ENCODE peak calls at places on chromosomes 2 and 18, in ten cellular contexts. One of them, this sample, is unnamed.

GRCh38 chr2:106841886-106842645 is 43.9 kb downstream of the ST6GAL2 start:
- DNase-seq in AG04449: no peak
- DNase-seq in NCI-H1417: peak
- DNase-seq in dorsolateral prefrontal cortex: no peak
- DNase-seq in naive thymus-derived CD8-positive, alpha-beta T cell: no peak
- DNase-seq in stimulated activated CD4-positive, alpha-beta T cell treated with anti-CD3 and anti-CD28 coated beads, Interleukin-15, amount 100 ng/mL, for 24 hours: no peak
- DNase-seq in T-cell: no peak
- DNase-seq in activated CD4-positive, alpha-beta T cell treated with anti-CD3 and anti-CD28 coated beads, Interleukin-2, amount 50 U/mL, for 1 hour: no peak
- DNase-seq in left cardiac atrium: no peak
- DNase-seq in GM19239: no peak
- DNase-seq in this sample: no peak

GRCh38 chr2:64489081-64489761 is 34.9 kb upstream of the AFTPH start:
- DNase-seq in AG04449: no peak
- DNase-seq in NCI-H1417: no peak
- DNase-seq in dorsolateral prefrontal cortex: no peak
- DNase-seq in naive thymus-derived CD8-positive, alpha-beta T cell: no peak
- DNase-seq in stimulated activated CD4-positive, alpha-beta T cell treated with anti-CD3 and anti-CD28 coated beads, Interleukin-15, amount 100 ng/mL, for 24 hours: no peak
- DNase-seq in T-cell: no peak
- DNase-seq in activated CD4-positive, alpha-beta T cell treated with anti-CD3 and anti-CD28 coated beads, Interleukin-2, amount 50 U/mL, for 1 hour: no peak
- DNase-seq in left cardiac atrium: no peak
- DNase-seq in GM19239: no peak
- DNase-seq in this sample: no peak

GRCh38 chr2:34096552-34097171 is 497.6 kb upstream of the FAM98A start:
- DNase-seq in AG04449: peak
- DNase-seq in NCI-H1417: peak
- DNase-seq in dorsolateral prefrontal cortex: peak
- DNase-seq in naive thymus-derived CD8-positive, alpha-beta T cell: peak
- DNase-seq in stimulated activated CD4-positive, alpha-beta T cell treated with anti-CD3 and anti-CD28 coated beads, Interleukin-15, amount 100 ng/mL, for 24 hours: peak
- DNase-seq in T-cell: no peak
- DNase-seq in activated CD4-positive, alpha-beta T cell treated with anti-CD3 and anti-CD28 coated beads, Interleukin-2, amount 50 U/mL, for 1 hour: peak
- DNase-seq in left cardiac atrium: peak
- DNase-seq in GM19239: peak
- DNase-seq in this sample: peak

GRCh38 chr2:158732573-158733429 is 62.3 kb upstream of the DAPL1 start:
- DNase-seq in AG04449: no peak
- DNase-seq in NCI-H1417: no peak
- DNase-seq in dorsolateral prefrontal cortex: no peak
- DNase-seq in naive thymus-derived CD8-positive, alpha-beta T cell: no peak
- DNase-seq in stimulated activated CD4-positive, alpha-beta T cell treated with anti-CD3 and anti-CD28 coated beads, Interleukin-15, amount 100 ng/mL, for 24 hours: no peak
- DNase-seq in T-cell: no peak
- DNase-seq in activated CD4-positive, alpha-beta T cell treated with anti-CD3 and anti-CD28 coated beads, Interleukin-2, amount 50 U/mL, for 1 hour: no peak
- DNase-seq in left cardiac atrium: no peak
- DNase-seq in GM19239: no peak
- DNase-seq in this sample: no peak

GRCh38 chr2:73202156-73203054 is at the start of gene NOTO:
- DNase-seq in AG04449: no peak
- DNase-seq in NCI-H1417: peak
- DNase-seq in dorsolateral prefrontal cortex: no peak
- DNase-seq in naive thymus-derived CD8-positive, alpha-beta T cell: no peak
- DNase-seq in stimulated activated CD4-positive, alpha-beta T cell treated with anti-CD3 and anti-CD28 coated beads, Interleukin-15, amount 100 ng/mL, for 24 hours: peak
- DNase-seq in T-cell: no peak
- DNase-seq in activated CD4-positive, alpha-beta T cell treated with anti-CD3 and anti-CD28 coated beads, Interleukin-2, amount 50 U/mL, for 1 hour: no peak
- DNase-seq in left cardiac atrium: no peak
- DNase-seq in GM19239: no peak
- DNase-seq in this sample: peak

GRCh38 chr2:109053716-109054115 is 64.7 kb upstream of the EDAR start:
- DNase-seq in AG04449: no peak
- DNase-seq in NCI-H1417: no peak
- DNase-seq in dorsolateral prefrontal cortex: no peak
- DNase-seq in naive thymus-derived CD8-positive, alpha-beta T cell: no peak
- DNase-seq in stimulated activated CD4-positive, alpha-beta T cell treated with anti-CD3 and anti-CD28 coated beads, Interleukin-15, amount 100 ng/mL, for 24 hours: no peak
- DNase-seq in T-cell: no peak
- DNase-seq in activated CD4-positive, alpha-beta T cell treated with anti-CD3 and anti-CD28 coated beads, Interleukin-2, amount 50 U/mL, for 1 hour: no peak
- DNase-seq in left cardiac atrium: no peak
- DNase-seq in GM19239: no peak
- DNase-seq in this sample: no peak

GRCh38 chr18:55779461-55779710 is 191.4 kb upstream of the TCF4 start:
- DNase-seq in AG04449: no peak
- DNase-seq in NCI-H1417: no peak
- DNase-seq in dorsolateral prefrontal cortex: no peak
- DNase-seq in naive thymus-derived CD8-positive, alpha-beta T cell: no peak
- DNase-seq in stimulated activated CD4-positive, alpha-beta T cell treated with anti-CD3 and anti-CD28 coated beads, Interleukin-15, amount 100 ng/mL, for 24 hours: no peak
- DNase-seq in T-cell: no peak
- DNase-seq in activated CD4-positive, alpha-beta T cell treated with anti-CD3 and anti-CD28 coated beads, Interleukin-2, amount 50 U/mL, for 1 hour: no peak
- DNase-seq in left cardiac atrium: peak
- DNase-seq in GM19239: no peak
- DNase-seq in this sample: peak

GRCh38 chr2:84646514-84646913 is 130.2 kb downstream of the DNAH6 start:
- DNase-seq in AG04449: no peak
- DNase-seq in NCI-H1417: no peak
- DNase-seq in dorsolateral prefrontal cortex: no peak
- DNase-seq in naive thymus-derived CD8-positive, alpha-beta T cell: no peak
- DNase-seq in stimulated activated CD4-positive, alpha-beta T cell treated with anti-CD3 and anti-CD28 coated beads, Interleukin-15, amount 100 ng/mL, for 24 hours: no peak
- DNase-seq in T-cell: no peak
- DNase-seq in activated CD4-positive, alpha-beta T cell treated with anti-CD3 and anti-CD28 coated beads, Interleukin-2, amount 50 U/mL, for 1 hour: no peak
- DNase-seq in left cardiac atrium: no peak
- DNase-seq in GM19239: no peak
- DNase-seq in this sample: no peak

GRCh38 chr2:211114826-211115450 is 558.5 kb downstream of the CPS1 start:
- DNase-seq in AG04449: no peak
- DNase-seq in NCI-H1417: no peak
- DNase-seq in dorsolateral prefrontal cortex: no peak
- DNase-seq in naive thymus-derived CD8-positive, alpha-beta T cell: no peak
- DNase-seq in stimulated activated CD4-positive, alpha-beta T cell treated with anti-CD3 and anti-CD28 coated beads, Interleukin-15, amount 100 ng/mL, for 24 hours: no peak
- DNase-seq in T-cell: no peak
- DNase-seq in activated CD4-positive, alpha-beta T cell treated with anti-CD3 and anti-CD28 coated beads, Interleukin-2, amount 50 U/mL, for 1 hour: no peak
- DNase-seq in left cardiac atrium: no peak
- DNase-seq in GM19239: no peak
- DNase-seq in this sample: peak

GRCh38 chr2:102518170-102518569 is 45.1 kb downstream of the SLC9A4 start:
- DNase-seq in AG04449: no peak
- DNase-seq in NCI-H1417: no peak
- DNase-seq in dorsolateral prefrontal cortex: no peak
- DNase-seq in naive thymus-derived CD8-positive, alpha-beta T cell: no peak
- DNase-seq in stimulated activated CD4-positive, alpha-beta T cell treated with anti-CD3 and anti-CD28 coated beads, Interleukin-15, amount 100 ng/mL, for 24 hours: no peak
- DNase-seq in T-cell: no peak
- DNase-seq in activated CD4-positive, alpha-beta T cell treated with anti-CD3 and anti-CD28 coated beads, Interleukin-2, amount 50 U/mL, for 1 hour: no peak
- DNase-seq in left cardiac atrium: no peak
- DNase-seq in GM19239: no peak
- DNase-seq in this sample: no peak

GRCh38 chr2:7118606-7119503 is 201.6 kb downstream of the RNF144A start:
- DNase-seq in AG04449: no peak
- DNase-seq in NCI-H1417: peak
- DNase-seq in dorsolateral prefrontal cortex: peak
- DNase-seq in naive thymus-derived CD8-positive, alpha-beta T cell: no peak
- DNase-seq in stimulated activated CD4-positive, alpha-beta T cell treated with anti-CD3 and anti-CD28 coated beads, Interleukin-15, amount 100 ng/mL, for 24 hours: peak
- DNase-seq in T-cell: no peak
- DNase-seq in activated CD4-positive, alpha-beta T cell treated with anti-CD3 and anti-CD28 coated beads, Interleukin-2, amount 50 U/mL, for 1 hour: no peak
- DNase-seq in left cardiac atrium: no peak
- DNase-seq in GM19239: no peak
- DNase-seq in this sample: peak

GRCh38 chr2:8984152-8984551 is 19.3 kb downstream of the MBOAT2 start:
- DNase-seq in AG04449: no peak
- DNase-seq in NCI-H1417: no peak
- DNase-seq in dorsolateral prefrontal cortex: no peak
- DNase-seq in naive thymus-derived CD8-positive, alpha-beta T cell: no peak
- DNase-seq in stimulated activated CD4-positive, alpha-beta T cell treated with anti-CD3 and anti-CD28 coated beads, Interleukin-15, amount 100 ng/mL, for 24 hours: no peak
- DNase-seq in T-cell: no peak
- DNase-seq in activated CD4-positive, alpha-beta T cell treated with anti-CD3 and anti-CD28 coated beads, Interleukin-2, amount 50 U/mL, for 1 hour: no peak
- DNase-seq in left cardiac atrium: no peak
- DNase-seq in GM19239: no peak
- DNase-seq in this sample: peak

GRCh38 chr2:85772841-85773491 is 19.2 kb downstream of the ATOH8 start:
- DNase-seq in AG04449: no peak
- DNase-seq in NCI-H1417: no peak
- DNase-seq in dorsolateral prefrontal cortex: no peak
- DNase-seq in naive thymus-derived CD8-positive, alpha-beta T cell: no peak
- DNase-seq in stimulated activated CD4-positive, alpha-beta T cell treated with anti-CD3 and anti-CD28 coated beads, Interleukin-15, amount 100 ng/mL, for 24 hours: no peak
- DNase-seq in T-cell: no peak
- DNase-seq in activated CD4-positive, alpha-beta T cell treated with anti-CD3 and anti-CD28 coated beads, Interleukin-2, amount 50 U/mL, for 1 hour: no peak
- DNase-seq in left cardiac atrium: no peak
- DNase-seq in GM19239: no peak
- DNase-seq in this sample: peak

This sample was measured in ELR.